ENCODE peak calls at places on chromosomes 2 and 18, in five cellular contexts. One of them, this sample, is unnamed.

GRCh38 chr2:99297990-99298389 is 3.0 kb downstream of the LYG1 start:
- DNase-seq in HEK293T: no peak
- DNase-seq in SK-N-SH: no peak
- DNase-seq in HepG2: no peak
- DNase-seq in GM12878: no peak
- DNase-seq in this sample: no peak

GRCh38 chr2:235061656-235062055 is 109.8 kb downstream of the SH3BP4 start:
- DNase-seq in HEK293T: no peak
- DNase-seq in SK-N-SH: no peak
- DNase-seq in HepG2: no peak
- DNase-seq in GM12878: no peak
- DNase-seq in this sample: no peak

GRCh38 chr2:174574657-174575056 is 22.9 kb downstream of the WIPF1 start:
- DNase-seq in HEK293T: no peak
- DNase-seq in SK-N-SH: no peak
- DNase-seq in HepG2: no peak
- DNase-seq in GM12878: no peak
- DNase-seq in this sample: no peak

GRCh38 chr2:222698276-222698675 is 26.8 kb downstream of the MOGAT1 start:
- DNase-seq in HEK293T: no peak
- DNase-seq in SK-N-SH: no peak
- DNase-seq in HepG2: no peak
- DNase-seq in GM12878: no peak
- DNase-seq in this sample: no peak

GRCh38 chr2:108820439-108820838 is 33.9 kb downstream of the CCDC138 start:
- DNase-seq in HEK293T: no peak
- DNase-seq in SK-N-SH: no peak
- DNase-seq in HepG2: no peak
- DNase-seq in GM12878: no peak
- DNase-seq in this sample: no peak

GRCh38 chr2:96533292-96534073 is 3.1 kb upstream of the ARID5A start:
- DNase-seq in HEK293T: no peak
- DNase-seq in SK-N-SH: no peak
- DNase-seq in HepG2: no peak
- DNase-seq in GM12878: no peak
- DNase-seq in this sample: no peak

GRCh38 chr2:240303896-240304745 is 131.3 kb upstream of the GPC1 start:
- DNase-seq in HEK293T: no peak
- DNase-seq in SK-N-SH: peak
- DNase-seq in HepG2: no peak
- DNase-seq in GM12878: no peak
- DNase-seq in this sample: no peak

GRCh38 chr2:33344230-33344629 is 132.2 kb upstream of the RASGRP3 start:
- DNase-seq in HEK293T: no peak
- DNase-seq in SK-N-SH: no peak
- DNase-seq in HepG2: no peak
- DNase-seq in GM12878: no peak
- DNase-seq in this sample: no peak

GRCh38 chr2:97788986-97789644 is 75.7 kb downstream of the ZAP70 start:
- DNase-seq in HEK293T: no peak
- DNase-seq in SK-N-SH: no peak
- DNase-seq in HepG2: no peak
- DNase-seq in GM12878: no peak
- DNase-seq in this sample: no peak

GRCh38 chr2:221166283-221166682 is 405.8 kb downstream of the EPHA4 start:
- DNase-seq in HEK293T: no peak
- DNase-seq in SK-N-SH: no peak
- DNase-seq in HepG2: no peak
- DNase-seq in GM12878: no peak
- DNase-seq in this sample: no peak

GRCh38 chr2:58973831-58974281 is 732.7 kb upstream of the FANCL start:
- DNase-seq in HEK293T: peak
- DNase-seq in SK-N-SH: peak
- DNase-seq in HepG2: no peak
- DNase-seq in GM12878: no peak
- DNase-seq in this sample: no peak

GRCh38 chr2:151162185-151162584 is 99.5 kb downstream of the RBM43 start:
- DNase-seq in HEK293T: no peak
- DNase-seq in SK-N-SH: no peak
- DNase-seq in HepG2: no peak
- DNase-seq in GM12878: no peak
- DNase-seq in this sample: no peak

GRCh38 chr2:46471-47345 is at the start of gene FAM110C:
- DNase-seq in HEK293T: peak
- DNase-seq in SK-N-SH: peak
- DNase-seq in HepG2: peak
- DNase-seq in GM12878: no peak
- DNase-seq in this sample: no peak

GRCh38 chr2:86337235-86338099 is at the start of gene REEP1:
- DNase-seq in HEK293T: peak
- DNase-seq in SK-N-SH: peak
- DNase-seq in HepG2: no peak
- DNase-seq in GM12878: no peak
- DNase-seq in this sample: no peak

GRCh38 chr2:239463541-239464165 is 62.8 kb upstream of the HDAC4 start:
- DNase-seq in HEK293T: no peak
- DNase-seq in SK-N-SH: no peak
- DNase-seq in HepG2: no peak
- DNase-seq in GM12878: no peak
- DNase-seq in this sample: no peak

GRCh38 chr2:99974966-99975365 is 167.4 kb downstream of the AFF3 start:
- DNase-seq in HEK293T: no peak
- DNase-seq in SK-N-SH: no peak
- DNase-seq in HepG2: no peak
- DNase-seq in GM12878: no peak
- DNase-seq in this sample: no peak

GRCh38 chr2:191930205-191930604 is 83.3 kb upstream of the CAVIN2 start:
- DNase-seq in HEK293T: no peak
- DNase-seq in SK-N-SH: no peak
- DNase-seq in HepG2: no peak
- DNase-seq in GM12878: no peak
- DNase-seq in this sample: no peak

GRCh38 chr2:176385838-176386237 is 116.6 kb downstream of the MTX2 start:
- DNase-seq in HEK293T: peak
- DNase-seq in SK-N-SH: no peak
- DNase-seq in HepG2: peak
- DNase-seq in GM12878: no peak
- DNase-seq in this sample: no peak

GRCh38 chr2:105553538-105554196 is 154.8 kb upstream of the FHL2 start:
- DNase-seq in HEK293T: no peak
- DNase-seq in SK-N-SH: no peak
- DNase-seq in HepG2: no peak
- DNase-seq in GM12878: no peak
- DNase-seq in this sample: no peak

GRCh38 chr2:37020212-37020886 is 54.0 kb upstream of the STRN start:
- DNase-seq in HEK293T: no peak
- DNase-seq in SK-N-SH: peak
- DNase-seq in HepG2: no peak
- DNase-seq in GM12878: no peak
- DNase-seq in this sample: no peak

GRCh38 chr2:30714811-30715709 is 92.2 kb downstream of the CAPN13 start:
- DNase-seq in HEK293T: no peak
- DNase-seq in SK-N-SH: no peak
- DNase-seq in HepG2: no peak
- DNase-seq in GM12878: no peak
- DNase-seq in this sample: no peak

GRCh38 chr2:224780096-224780495 is 63.9 kb upstream of the CCDC195 start:
- DNase-seq in HEK293T: no peak
- DNase-seq in SK-N-SH: no peak
- DNase-seq in HepG2: no peak
- DNase-seq in GM12878: no peak
- DNase-seq in this sample: no peak

GRCh38 chr18:8895987-8896619 is 190.7 kb downstream of the MTCL1 start:
- DNase-seq in HEK293T: no peak
- DNase-seq in SK-N-SH: no peak
- DNase-seq in HepG2: no peak
- DNase-seq in GM12878: no peak
- DNase-seq in this sample: no peak

GRCh38 chr2:209383212-209383611 is 40.6 kb upstream of the MAP2 start:
- DNase-seq in HEK293T: no peak
- DNase-seq in SK-N-SH: no peak
- DNase-seq in HepG2: peak
- DNase-seq in GM12878: no peak
- DNase-seq in this sample: no peak

GRCh38 chr2:121045245-121045644 is 239.8 kb downstream of the TFCP2L1 start:
- DNase-seq in HEK293T: no peak
- DNase-seq in SK-N-SH: no peak
- DNase-seq in HepG2: no peak
- DNase-seq in GM12878: no peak
- DNase-seq in this sample: no peak

GRCh38 chr18:48868468-48869466 is 82.0 kb downstream of the SMAD7 start:
- DNase-seq in HEK293T: no peak
- DNase-seq in SK-N-SH: no peak
- DNase-seq in HepG2: peak
- DNase-seq in GM12878: peak
- DNase-seq in this sample: no peak

GRCh38 chr2:241818229-241818942 is 9.4 kb downstream of the NEU4 start:
- DNase-seq in HEK293T: no peak
- DNase-seq in SK-N-SH: no peak
- DNase-seq in HepG2: no peak
- DNase-seq in GM12878: no peak
- DNase-seq in this sample: no peak

GRCh38 chr2:129877795-129878775 is 101.4 kb upstream of the RAB6C start:
- DNase-seq in HEK293T: peak
- DNase-seq in SK-N-SH: no peak
- DNase-seq in HepG2: no peak
- DNase-seq in GM12878: no peak
- DNase-seq in this sample: peak

GRCh38 chr2:92074549-92074898 is 2796.7 kb upstream of the TEKT4 start:
- DNase-seq in HEK293T: no peak
- DNase-seq in SK-N-SH: peak
- DNase-seq in HepG2: no peak
- DNase-seq in GM12878: no peak
- DNase-seq in this sample: no peak
- TF ChIP-seq FOXM1 in HEK293T: no peak
- TF ChIP-seq FOXM1 in SK-N-SH: no peak
- TF ChIP-seq FOXM1 in HepG2: no peak
- TF ChIP-seq FOXM1 in GM12878: no peak
- TF ChIP-seq FOXM1 in this sample: no peak

GRCh38 chr18:2030647-2031046 is 540.7 kb downstream of the METTL4 start:
- DNase-seq in HEK293T: no peak
- DNase-seq in SK-N-SH: no peak
- DNase-seq in HepG2: no peak
- DNase-seq in GM12878: no peak
- DNase-seq in this sample: no peak

GRCh38 chr18:2035056-2035455 is 536.2 kb downstream of the METTL4 start:
- DNase-seq in HEK293T: no peak
- DNase-seq in SK-N-SH: no peak
- DNase-seq in HepG2: no peak
- DNase-seq in GM12878: no peak
- DNase-seq in this sample: no peak

GRCh38 chr18:2040279-2040678 is 531.0 kb downstream of the METTL4 start:
- DNase-seq in HEK293T: no peak
- DNase-seq in SK-N-SH: no peak
- DNase-seq in HepG2: no peak
- DNase-seq in GM12878: no peak
- DNase-seq in this sample: no peak

GRCh38 chr18:2036136-2036535 is 535.2 kb downstream of the METTL4 start:
- DNase-seq in HEK293T: no peak
- DNase-seq in SK-N-SH: no peak
- DNase-seq in HepG2: no peak
- DNase-seq in GM12878: no peak
- DNase-seq in this sample: no peak
- TF ChIP-seq FOXM1 in HEK293T: no peak
- TF ChIP-seq FOXM1 in SK-N-SH: no peak
- TF ChIP-seq FOXM1 in HepG2: no peak
- TF ChIP-seq FOXM1 in GM12878: no peak
- TF ChIP-seq FOXM1 in this sample: no peak

GRCh38 chr18:79942211-79942610 is 9.2 kb downstream of the SLC66A2 start:
- DNase-seq in HEK293T: no peak
- DNase-seq in SK-N-SH: no peak
- DNase-seq in HepG2: no peak
- DNase-seq in GM12878: no peak
- DNase-seq in this sample: no peak
- TF ChIP-seq FOXM1 in HEK293T: no peak
- TF ChIP-seq FOXM1 in SK-N-SH: no peak
- TF ChIP-seq FOXM1 in HepG2: no peak
- TF ChIP-seq FOXM1 in GM12878: no peak
- TF ChIP-seq FOXM1 in this sample: no peak

GRCh38 chr2:197028230-197028629 is 101.7 kb upstream of the PGAP1 start:
- DNase-seq in HEK293T: no peak
- DNase-seq in SK-N-SH: no peak
- DNase-seq in HepG2: peak
- DNase-seq in GM12878: no peak
- DNase-seq in this sample: no peak
- TF ChIP-seq FOXM1 in HEK293T: no peak
- TF ChIP-seq FOXM1 in SK-N-SH: no peak
- TF ChIP-seq FOXM1 in HepG2: no peak
- TF ChIP-seq FOXM1 in GM12878: no peak
- TF ChIP-seq FOXM1 in this sample: no peak

This sample was measured in K562.